ENCODE peak calls at places on chromosomes 11 and 22, in five cellular contexts. E, O, A, B and M are unnamed samples.

GRCh38 chr11:69063671-69064260 is 15.0 kb downstream of the TPCN2 start:
- DNase-seq in B (no peak), A (no peak), O (no peak), E (no peak), M (no peak)

GRCh38 chr22:26492220-26492619 is 8.5 kb downstream of the SRRD start:
- DNase-seq in O (no peak), B (no peak), E (no peak), A (no peak), M (no peak)

GRCh38 chr11:2380807-2381350 is 3.8 kb downstream of the CD81 start:
- DNase-seq in E (peak), B (no peak), O (no peak), A (no peak), M (no peak)

GRCh38 chr22:24067587-24068376 is 56.7 kb downstream of the CABIN1 start:
- DNase-seq in O (no peak), E (no peak), B (no peak), A (no peak), M (no peak)

GRCh38 chr22:33605686-33606085 is 314.6 kb downstream of the LARGE1 start:
- DNase-seq in O (no peak), E (no peak), B (no peak), A (peak), M (no peak)

GRCh38 chr22:18001040-18001893 is 23.1 kb downstream of the MICAL3 start:
- DNase-seq in E (peak), O (peak), A (peak), B (peak), M (peak)

GRCh38 chr22:18032455-18033101 is 8.2 kb upstream of the MICAL3 start:
- DNase-seq in B (peak), E (peak), A (no peak), O (no peak), M (peak)

GRCh38 chr11:12777208-12777874 is 103.1 kb downstream of the TEAD1 start:
- DNase-seq in A (no peak), O (no peak), B (no peak), E (peak), M (peak)

GRCh38 chr11:132559371-132560036 is 972.8 kb downstream of the OPCML start:
- DNase-seq in B (no peak), A (peak), O (no peak), E (peak), M (no peak)

GRCh38 chr22:36470162-36470993 is 11.1 kb downstream of the TXN2 start:
- DNase-seq in A (peak), B (peak), E (peak), O (peak), M (peak)

GRCh38 chr11:31069447-31070205 is 299.9 kb downstream of the DCDC1 start:
- DNase-seq in A (no peak), O (no peak), B (no peak), E (peak), M (no peak)

GRCh38 chr22:38016182-38017078 is 32.1 kb upstream of the SOX10 start:
- DNase-seq in A (peak), E (peak), O (no peak), B (peak), M (no peak)

GRCh38 chr22:41915783-41916493 is 1.1 kb upstream of the SHISA8 start:
- DNase-seq in A (no peak), O (no peak), E (no peak), B (no peak), M (no peak)

GRCh38 chr22:25081409-25081824 is 118.2 kb upstream of the CRYBB3 start:
- DNase-seq in E (peak), O (no peak), B (peak), A (peak), M (peak)

GRCh38 chr22:46290843-46291785 is 5.6 kb upstream of the GTSE1 start:
- DNase-seq in B (no peak), O (no peak), E (no peak), A (no peak), M (no peak)

GRCh38 chr11:118652681-118653181 is 26.7 kb downstream of the TREH start:
- DNase-seq in B (no peak), O (no peak), A (no peak), E (no peak), M (no peak)

GRCh38 chr11:61688368-61689163 is 8.4 kb downstream of the DAGLA start:
- DNase-seq in E (peak), A (no peak), B (peak), O (peak), M (peak)

GRCh38 chr11:110376711-110377324 is 52.9 kb upstream of the FDX1 start:
- DNase-seq in O (peak), A (peak), B (peak), E (peak), M (peak)

GRCh38 chr22:40176921-40177737 is 596 bp upstream of the TNRC6B start:
- DNase-seq in E (peak), B (peak), O (no peak), A (no peak), M (peak)

GRCh38 chr11:132106336-132106982 is 736.0 kb downstream of the NTM start:
- DNase-seq in E (no peak), O (no peak), A (peak), B (peak), M (no peak)

GRCh38 chr11:35763772-35764171 is 101.2 kb downstream of the TRIM44 start:
- DNase-seq in B (no peak), E (no peak), O (no peak), A (no peak), M (no peak)

GRCh38 chr11:12189543-12190235 is 79.3 kb downstream of the MICAL2 start:
- DNase-seq in B (no peak), A (no peak), E (no peak), O (no peak), M (peak)

GRCh38 chr11:126181939-126182730 is 29.3 kb downstream of the RPUSD4 start:
- DNase-seq in A (no peak), B (no peak), E (no peak), O (no peak), M (no peak)

GRCh38 chr11:108536783-108537182 is 38.6 kb upstream of the POGLUT3 start:
- DNase-seq in B (no peak), O (no peak), A (no peak), E (no peak), M (no peak)

GRCh38 chr11:125193158-125193557 is 28.6 kb downstream of the PKNOX2 start:
- DNase-seq in O (no peak), A (no peak), E (no peak), B (no peak), M (no peak)

GRCh38 chr11:101288392-101288791 is 158.8 kb upstream of the PGR start:
- DNase-seq in A (no peak), B (no peak), O (no peak), E (no peak), M (no peak)

GRCh38 chr11:80529722-80530121 is 1088.9 kb upstream of the TENM4 start:
- DNase-seq in A (no peak), B (no peak), O (no peak), E (no peak), M (no peak)

GRCh38 chr22:29044657-29045176 is 16.9 kb downstream of the C22orf31 start:
- DNase-seq in E (peak), B (peak), A (no peak), O (peak), M (peak)

GRCh38 chr11:33634291-33634834 is 66.3 kb downstream of the C11orf91 start:
- DNase-seq in A (no peak), E (peak), O (no peak), B (no peak), M (no peak)

GRCh38 chr11:74014880-74015279 is 6.0 kb upstream of the UCP3 start:
- DNase-seq in A (no peak), E (no peak), B (no peak), O (no peak), M (no peak)

GRCh38 chr11:129643031-129643721 is 172.5 kb upstream of the TMEM45B start:
- DNase-seq in B (no peak), E (peak), O (peak), A (no peak), M (peak)

GRCh38 chr22:48084041-48084748 is 1321.7 kb downstream of the TBC1D22A start:
- DNase-seq in O (no peak), E (no peak), B (no peak), A (no peak), M (no peak)

GRCh38 chr11:67382481-67383136 is 9.2 kb upstream of the RAD9A start:
- DNase-seq in A (peak), B (peak), E (peak), O (peak), M (peak)

GRCh38 chr11:17391493-17392355 is 3.3 kb upstream of the KCNJ11 start:
- DNase-seq in O (no peak), E (no peak), B (no peak), A (no peak), M (no peak)

GRCh38 chr11:112724194-112724790 is 236.9 kb upstream of the NCAM1 start:
- DNase-seq in E (no peak), B (no peak), A (peak), O (no peak), M (no peak)